ENCODE peak calls at places on chromosomes 5 and 9, in four cellular contexts. One of them, this sample, is unnamed.
A peak's percentile ranks its signal among the peaks of the same experiment; 100 is the strongest.

GRCh38 chr9:14452539-14452938 is 138.6 kb upstream of the NFIB start:
- DNase-seq in A673: no peak
- DNase-seq in upper lobe of right lung: no peak
- DNase-seq in heart left ventricle: no peak
- DNase-seq in this sample: no peak

GRCh38 chr5:142598338-142598700 is 87.6 kb downstream of the FGF1 start:
- DNase-seq in upper lobe of right lung: no peak
- DNase-seq in A673: no peak
- DNase-seq in heart left ventricle: no peak
- DNase-seq in this sample: no peak

GRCh38 chr5:140361901-140362300 is 1.9 kb downstream of the SLC4A9 start:
- DNase-seq in upper lobe of right lung: no peak
- DNase-seq in heart left ventricle: no peak
- DNase-seq in A673: no peak
- DNase-seq in this sample: no peak

GRCh38 chr9:34252670-34253459 is 74.0 kb downstream of the UBAP1 start:
- DNase-seq in upper lobe of right lung: peak; percentile 72
- DNase-seq in heart left ventricle: peak; percentile 63
- DNase-seq in A673: peak; percentile 66
- DNase-seq in this sample: peak; percentile 47

GRCh38 chr5:109767997-109768396 is 78.3 kb downstream of the MAN2A1 start:
- DNase-seq in heart left ventricle: no peak
- DNase-seq in A673: no peak
- DNase-seq in upper lobe of right lung: no peak
- DNase-seq in this sample: no peak

GRCh38 chr5:87574106-87574505 is 161.4 kb upstream of the CCNH start:
- DNase-seq in upper lobe of right lung: no peak
- DNase-seq in A673: no peak
- DNase-seq in heart left ventricle: no peak
- DNase-seq in this sample: no peak

GRCh38 chr5:113524927-113525326 is 11.4 kb downstream of the YTHDC2 start:
- DNase-seq in upper lobe of right lung: no peak
- DNase-seq in heart left ventricle: no peak
- DNase-seq in A673: no peak
- DNase-seq in this sample: no peak

GRCh38 chr5:157038568-157039187 is 20.2 kb downstream of the HAVCR1 start:
- DNase-seq in A673: no peak
- DNase-seq in upper lobe of right lung: no peak
- DNase-seq in heart left ventricle: no peak
- DNase-seq in this sample: no peak

GRCh38 chr5:141821430-141821925 is 56.7 kb downstream of the PCDH1 start:
- DNase-seq in heart left ventricle: no peak
- DNase-seq in upper lobe of right lung: no peak
- DNase-seq in A673: peak; percentile 81
- DNase-seq in this sample: no peak

GRCh38 chr5:9035346-9035745 is 510.5 kb downstream of the SEMA5A start:
- DNase-seq in A673: no peak
- DNase-seq in heart left ventricle: no peak
- DNase-seq in upper lobe of right lung: no peak
- DNase-seq in this sample: no peak

GRCh38 chr9:108956627-108957026 is 22.4 kb downstream of the ABITRAM start:
- DNase-seq in heart left ventricle: no peak
- DNase-seq in A673: no peak
- DNase-seq in upper lobe of right lung: no peak
- DNase-seq in this sample: no peak

GRCh38 chr9:120693609-120694008 is 20.7 kb downstream of the MEGF9 start:
- DNase-seq in A673: no peak
- DNase-seq in upper lobe of right lung: no peak
- DNase-seq in heart left ventricle: no peak
- DNase-seq in this sample: no peak

GRCh38 chr9:87678650-87679355 is 47.1 kb upstream of the CTSL start:
- DNase-seq in heart left ventricle: peak; percentile 51
- DNase-seq in A673: peak; percentile 84
- DNase-seq in upper lobe of right lung: no peak
- DNase-seq in this sample: no peak

This sample was measured in effector memory CD8-positive, alpha-beta T cell.